ENCODE peak calls at places on chromosomes 6 and 20, in four cellular contexts. I, F, O and U are unnamed samples.

GRCh38 chr6:2876210-2877056 is 26.7 kb downstream of the SERPINB9 start:
- DNase-seq in I (peak; percentile 100), F (peak; percentile 74), O (no peak), U (peak; percentile 37)

GRCh38 chr20:41411458-41411857 is 44.8 kb upstream of the EMILIN3 start:
- DNase-seq in I (no peak), F (no peak), O (no peak), U (no peak)

GRCh38 chr6:130240232-130240631 is 17.5 kb upstream of the SAMD3 start:
- DNase-seq in I (no peak), F (no peak), O (no peak), U (no peak)

GRCh38 chr6:43455034-43455747 is at the start of gene DLK2:
- DNase-seq in F (peak; percentile 49), I (no peak), O (peak; percentile 73), U (peak; percentile 55)

GRCh38 chr6:41568202-41568584 is 22.0 kb downstream of the FOXP4 start:
- DNase-seq in O (no peak), I (no peak), F (no peak), U (no peak)

GRCh38 chr20:10324198-10324836 is 105.7 kb downstream of the SNAP25 start:
- DNase-seq in F (no peak), I (no peak), O (no peak), U (no peak)

GRCh38 chr20:53852025-53852424 is 218.4 kb downstream of the BCAS1 start:
- DNase-seq in F (no peak), I (no peak), O (no peak), U (no peak)

GRCh38 chr6:137951064-137951597 is 84.1 kb downstream of the TNFAIP3 start:
- DNase-seq in F (no peak), O (no peak), I (no peak), U (no peak)

GRCh38 chr20:2023151-2023550 is 29.3 kb upstream of the PDYN start:
- DNase-seq in F (no peak), I (no peak), O (no peak), U (no peak)

GRCh38 chr6:83047065-83047754 is 18.4 kb downstream of the UBE3D start:
- DNase-seq in O (no peak), I (peak; percentile 50), F (no peak), U (peak; percentile 51)

GRCh38 chr6:33172307-33173227 is 19.7 kb downstream of the COL11A2 start:
- DNase-seq in F (peak; percentile 69), I (peak; percentile 53), O (peak; percentile 71), U (peak; percentile 71)

GRCh38 chr6:69948479-69949114 is 82.2 kb downstream of the COL19A1 start:
- DNase-seq in O (no peak), F (no peak), I (no peak), U (no peak)

GRCh38 chr6:156897907-156898531 is 120.8 kb downstream of the ARID1B start:
- DNase-seq in O (no peak), I (no peak), F (no peak), U (no peak)

GRCh38 chr6:162899148-162899547 is 171.4 kb downstream of the PACRG start:
- DNase-seq in F (no peak), I (no peak), O (no peak), U (no peak)

GRCh38 chr6:156845447-156845846 is 68.3 kb downstream of the ARID1B start:
- DNase-seq in F (no peak), O (no peak), I (peak; percentile 13), U (no peak)

GRCh38 chr20:49230575-49231211 is 11.5 kb downstream of the DDX27 start:
- DNase-seq in O (no peak), F (no peak), I (no peak), U (no peak)

GRCh38 chr6:37696841-37697735 is 595 bp downstream of the MDGA1 start:
- DNase-seq in O (peak; percentile 47), F (peak; percentile 24), I (no peak), U (peak; percentile 25)

GRCh38 chr20:57266251-57267157 is at the start of gene BMP7:
- DNase-seq in O (no peak), F (no peak), I (no peak), U (peak; percentile 69)

GRCh38 chr6:118377711-118378414 is 170.2 kb upstream of the PLN start:
- DNase-seq in I (no peak), F (no peak), O (no peak), U (peak; percentile 35)

GRCh38 chr6:113998811-113999210 is 27.9 kb upstream of the HDAC2 start:
- DNase-seq in F (no peak), O (no peak), I (no peak), U (no peak)

GRCh38 chr6:56378966-56379608 is 131.7 kb upstream of the COL21A1 start:
- DNase-seq in F (no peak), O (no peak), I (no peak), U (no peak)

GRCh38 chr20:14518648-14519047 is 181.2 kb upstream of the FLRT3 start:
- DNase-seq in F (no peak), I (no peak), O (no peak), U (no peak)

GRCh38 chr20:31341470-31341869 is 26.9 kb upstream of the DEFB118 start:
- DNase-seq in O (no peak), I (no peak), F (no peak), U (no peak)

GRCh38 chr20:10807013-10807412 is 133.2 kb upstream of the JAG1 start:
- DNase-seq in O (no peak), I (no peak), F (no peak), U (no peak)

GRCh38 chr20:41054463-41055230 is 26.0 kb downstream of the TOP1 start:
- DNase-seq in O (no peak), I (no peak), F (no peak), U (no peak)

GRCh38 chr6:30013296-30013922 is 47.7 kb upstream of the POLR1H start:
- DNase-seq in F (peak; percentile 3), O (peak; percentile 46), I (peak; percentile 17), U (peak; percentile 38)

GRCh38 chr6:159654483-159655098 is 38.5 kb downstream of the SOD2 start:
- DNase-seq in O (peak; percentile 39), F (peak; percentile 11), I (peak; percentile 65), U (no peak)
- TF ChIP-seq NR3C1 in O (no peak), F (no peak), I (no peak), U (no peak)

GRCh38 chr6:136477548-136477947 is 72.7 kb downstream of the MAP7 start:
- DNase-seq in F (no peak), O (no peak), I (no peak), U (no peak)
- TF ChIP-seq NR3C1 in F (no peak), O (no peak), I (no peak), U (no peak)

DNA sequence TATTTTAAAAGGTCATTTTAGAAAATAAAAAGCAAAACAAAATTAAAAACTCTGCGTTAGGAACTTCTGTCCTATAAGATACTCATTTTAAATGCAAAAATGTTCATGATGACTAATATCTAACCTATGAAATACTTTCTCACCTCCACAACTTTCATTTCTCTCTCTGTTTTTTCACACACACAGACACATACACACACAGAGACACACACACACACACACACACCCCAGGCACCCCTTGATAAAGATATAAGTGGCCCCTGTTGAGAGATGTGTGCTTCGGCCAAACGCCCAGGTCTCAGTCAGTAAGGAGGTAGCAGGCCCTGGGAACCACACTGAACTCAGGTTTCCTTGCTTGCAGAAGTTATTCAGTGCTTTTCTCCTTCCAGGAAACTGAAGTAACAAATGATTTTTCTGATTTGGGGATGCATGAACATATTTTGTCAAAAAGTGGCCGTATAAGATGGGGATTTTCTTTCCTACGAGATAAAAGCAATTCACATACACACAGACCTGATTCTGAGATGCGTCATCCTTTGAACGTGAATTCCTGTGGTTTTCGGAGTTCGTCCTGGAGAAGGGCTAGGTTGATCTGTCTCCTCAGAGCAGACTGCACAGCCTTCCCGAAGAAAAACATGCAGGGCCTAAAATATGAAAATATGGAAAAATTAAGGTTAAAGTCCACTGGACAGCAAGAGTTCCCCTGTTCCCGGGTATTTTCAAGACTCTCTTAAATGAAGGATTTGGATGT is 306.8 kb upstream of the FOXQ1 start:
- DNase-seq in F (no peak), I (no peak), O (no peak), U (no peak)
- TF ChIP-seq NR3C1 in F (no peak), I (no peak), O (no peak), U (no peak)

DNA sequence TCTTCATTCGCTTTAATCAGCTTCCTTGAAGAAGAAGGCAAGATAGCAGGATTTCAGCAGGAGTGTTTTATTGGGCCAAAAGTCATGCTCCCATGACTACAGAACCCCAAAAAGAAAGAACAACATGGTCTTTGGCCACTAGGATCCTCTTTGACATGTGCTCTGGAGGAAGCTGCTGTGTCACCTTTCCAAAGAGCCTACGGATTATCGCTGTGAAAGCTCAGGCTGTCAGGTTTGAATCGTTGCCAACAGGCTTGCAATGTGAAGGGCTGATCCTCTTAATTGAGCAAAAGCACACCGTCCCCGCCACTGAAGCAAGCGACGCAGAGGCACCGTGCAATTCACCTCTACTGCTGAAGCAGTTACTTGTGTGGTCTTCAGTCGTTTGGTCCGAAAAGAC is 29.0 kb downstream of the MYLIP start:
- DNase-seq in O (peak; percentile 87), F (no peak), I (no peak), U (no peak)
- TF ChIP-seq NR3C1 in O (no peak), F (no peak), I (no peak), U (no peak)

DNA sequence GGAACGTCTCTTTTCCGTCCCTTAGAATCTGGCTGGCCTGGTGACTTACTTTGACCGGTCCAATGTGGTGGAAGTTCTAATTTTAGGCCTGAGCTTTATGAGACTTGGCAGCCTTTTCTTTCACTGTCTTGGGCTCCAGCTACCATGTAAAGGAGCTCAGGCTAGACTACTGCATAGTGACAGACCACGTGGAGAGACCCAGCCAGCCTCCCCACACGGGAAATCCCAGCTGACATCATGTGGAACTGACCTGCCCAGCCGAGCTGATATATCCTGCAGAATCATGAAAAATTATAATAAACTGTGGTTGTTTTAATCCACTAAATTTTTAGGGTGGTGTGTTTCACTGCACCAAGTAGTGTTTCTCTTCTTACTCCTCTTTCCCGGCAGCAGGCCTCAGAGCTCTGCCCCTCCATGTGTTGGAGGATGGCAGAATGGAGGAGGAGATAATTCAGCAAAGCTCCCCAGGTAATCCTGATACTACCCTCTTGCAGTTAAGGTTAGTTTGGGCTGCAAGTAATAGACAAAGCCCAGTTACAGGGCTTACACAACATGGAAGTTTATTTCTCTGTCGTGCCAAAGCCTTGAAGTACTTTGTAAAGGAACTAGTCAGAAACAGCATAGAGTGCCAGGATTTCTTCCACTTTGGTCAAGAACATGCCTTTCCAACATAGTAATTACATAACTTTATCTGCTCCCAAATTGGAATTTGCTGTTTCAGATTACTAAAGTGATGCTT is 87.5 kb downstream of the SH3BGRL2 start:
- DNase-seq in F (no peak), I (no peak), O (no peak), U (no peak)
- TF ChIP-seq NR3C1 in F (no peak), I (no peak), O (no peak), U (no peak)

DNA sequence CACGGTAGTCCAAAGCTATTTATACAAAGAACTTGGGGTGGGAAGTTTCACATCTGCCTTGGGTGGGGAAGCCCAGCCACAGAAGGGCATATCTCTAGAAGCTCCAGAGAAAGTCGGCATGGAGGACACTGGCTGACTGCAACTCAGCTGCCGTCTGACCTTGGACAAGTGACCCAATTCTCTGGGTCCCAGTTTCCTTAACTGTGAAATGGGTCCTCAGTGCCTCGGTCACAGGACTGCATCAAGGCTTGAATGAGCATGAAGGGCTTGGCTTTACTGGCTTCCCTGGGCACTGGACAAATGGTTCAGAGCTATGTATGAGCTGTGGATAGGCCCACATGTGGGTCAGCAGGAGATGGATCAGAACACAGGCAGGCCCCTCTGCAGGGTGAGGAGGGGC is 58.6 kb downstream of the NOL4L start:
- DNase-seq in O (no peak), I (no peak), F (no peak), U (no peak)
- TF ChIP-seq NR3C1 in O (no peak), I (no peak), F (no peak), U (no peak)